ENCODE peak calls at places on chromosomes 1 and 21, in four cellular contexts. One of them, this sample, is unnamed.

GRCh38 chr1:93690921-93691789 is 9.5 kb upstream of the BCAR3 start:
- DNase-seq in cardiac fibroblast: no peak
- DNase-seq in GM18507: no peak
- DNase-seq in cardiac muscle cell: no peak
- DNase-seq in this sample: no peak

GRCh38 chr1:27428316-27429028 is 36.0 kb downstream of the GPR3 start:
- DNase-seq in cardiac muscle cell: peak; percentile 42
- DNase-seq in cardiac fibroblast: no peak
- DNase-seq in GM18507: no peak
- DNase-seq in this sample: peak; percentile 41

GRCh38 chr1:207205613-207206009 is 101.6 kb downstream of the C4BPA start:
- DNase-seq in cardiac fibroblast: peak; percentile 34
- DNase-seq in cardiac muscle cell: peak; percentile 2
- DNase-seq in GM18507: no peak
- DNase-seq in this sample: no peak

GRCh38 chr1:229205854-229206253 is 65.1 kb upstream of the RAB4A start:
- DNase-seq in cardiac fibroblast: no peak
- DNase-seq in cardiac muscle cell: no peak
- DNase-seq in GM18507: no peak
- DNase-seq in this sample: no peak

GRCh38 chr1:36397378-36398230 is at the start of gene LSM10:
- DNase-seq in cardiac fibroblast: peak; percentile 94
- DNase-seq in GM18507: peak; percentile 89
- DNase-seq in cardiac muscle cell: peak; percentile 94
- DNase-seq in this sample: peak; percentile 97

GRCh38 chr1:171441278-171441677 is 44.1 kb upstream of the PRRC2C start:
- DNase-seq in cardiac fibroblast: peak; percentile 88
- DNase-seq in GM18507: no peak
- DNase-seq in cardiac muscle cell: peak; percentile 51
- DNase-seq in this sample: peak; percentile 85

GRCh38 chr1:36369472-36369871 is 16.3 kb downstream of the STK40 start:
- DNase-seq in cardiac fibroblast: no peak
- DNase-seq in cardiac muscle cell: no peak
- DNase-seq in GM18507: no peak
- DNase-seq in this sample: no peak

GRCh38 chr1:14894811-14895524 is 258.6 kb upstream of the TMEM51 start:
- DNase-seq in cardiac fibroblast: no peak
- DNase-seq in GM18507: no peak
- DNase-seq in cardiac muscle cell: no peak
- DNase-seq in this sample: no peak

GRCh38 chr1:247228133-247228532 is 27.7 kb upstream of the VN1R5 start:
- DNase-seq in GM18507: no peak
- DNase-seq in cardiac muscle cell: peak; percentile 25
- DNase-seq in cardiac fibroblast: peak; percentile 62
- DNase-seq in this sample: peak; percentile 26

GRCh38 chr1:21335750-21336168 is 45.5 kb upstream of the ECE1 start:
- DNase-seq in cardiac fibroblast: no peak
- DNase-seq in cardiac muscle cell: no peak
- DNase-seq in GM18507: no peak
- DNase-seq in this sample: no peak

GRCh38 chr21:38988211-38989096 is 182.7 kb downstream of the ETS2 start:
- DNase-seq in cardiac fibroblast: no peak
- DNase-seq in GM18507: no peak
- DNase-seq in cardiac muscle cell: no peak
- DNase-seq in this sample: peak; percentile 80

GRCh38 chr1:214514032-214514818 is 37.2 kb downstream of the PTPN14 start:
- DNase-seq in cardiac muscle cell: peak; percentile 39
- DNase-seq in GM18507: no peak
- DNase-seq in cardiac fibroblast: peak; percentile 53
- DNase-seq in this sample: peak; percentile 46

GRCh38 chr1:101086783-101087182 is 61.2 kb upstream of the DPH5 start:
- DNase-seq in cardiac fibroblast: no peak
- DNase-seq in cardiac muscle cell: no peak
- DNase-seq in GM18507: no peak
- DNase-seq in this sample: peak; percentile 21

GRCh38 chr21:34190576-34191301 is 117.4 kb downstream of the MRPS6 start:
- DNase-seq in cardiac fibroblast: no peak
- DNase-seq in cardiac muscle cell: no peak
- DNase-seq in GM18507: no peak
- DNase-seq in this sample: peak; percentile 44

GRCh38 chr21:46056450-46056903 is 41.4 kb upstream of the COL6A2 start:
- DNase-seq in GM18507: no peak
- DNase-seq in cardiac muscle cell: peak; percentile 97
- DNase-seq in cardiac fibroblast: peak; percentile 88
- DNase-seq in this sample: peak; percentile 93

GRCh38 chr1:58964880-58965279 is 181.0 kb upstream of the JUN start:
- DNase-seq in GM18507: no peak
- DNase-seq in cardiac muscle cell: peak; percentile 56
- DNase-seq in cardiac fibroblast: peak; percentile 59
- DNase-seq in this sample: peak; percentile 83

GRCh38 chr1:154808909-154809262 is 61.2 kb downstream of the KCNN3 start:
- DNase-seq in GM18507: no peak
- DNase-seq in cardiac fibroblast: no peak
- DNase-seq in cardiac muscle cell: no peak
- DNase-seq in this sample: no peak

GRCh38 chr1:31815752-31816484 is at the start of gene SPOCD1:
- DNase-seq in GM18507: peak; percentile 50
- DNase-seq in cardiac muscle cell: peak; percentile 87
- DNase-seq in cardiac fibroblast: peak; percentile 90
- DNase-seq in this sample: peak; percentile 82

GRCh38 chr1:115906627-115907026 is 65.7 kb upstream of the NHLH2 start:
- DNase-seq in cardiac muscle cell: no peak
- DNase-seq in GM18507: no peak
- DNase-seq in cardiac fibroblast: no peak
- DNase-seq in this sample: no peak

GRCh38 chr1:60849401-60849800 is 233.0 kb upstream of the NFIA start:
- DNase-seq in cardiac fibroblast: no peak
- DNase-seq in cardiac muscle cell: no peak
- DNase-seq in GM18507: no peak
- DNase-seq in this sample: no peak

GRCh38 chr1:38071530-38072266 is 25.1 kb upstream of the POU3F1 start:
- DNase-seq in cardiac muscle cell: peak; percentile 63
- DNase-seq in cardiac fibroblast: peak; percentile 61
- DNase-seq in GM18507: no peak
- DNase-seq in this sample: peak; percentile 44

GRCh38 chr1:26028490-26028980 is 7.0 kb downstream of the EXTL1 start:
- DNase-seq in GM18507: no peak
- DNase-seq in cardiac fibroblast: no peak
- DNase-seq in cardiac muscle cell: no peak
- DNase-seq in this sample: no peak

GRCh38 chr1:42462828-42463763 is at the start of gene CCDC30:
- DNase-seq in cardiac muscle cell: peak; percentile 98
- DNase-seq in GM18507: peak; percentile 92
- DNase-seq in cardiac fibroblast: peak; percentile 99
- DNase-seq in this sample: peak; percentile 98

GRCh38 chr1:94978401-94978800 is 51.5 kb upstream of the CNN3 start:
- DNase-seq in cardiac fibroblast: no peak
- DNase-seq in GM18507: no peak
- DNase-seq in cardiac muscle cell: no peak
- DNase-seq in this sample: no peak

GRCh38 chr1:234597894-234598293 is 12.1 kb downstream of the IRF2BP2 start:
- DNase-seq in cardiac muscle cell: peak; percentile 69
- DNase-seq in GM18507: no peak
- DNase-seq in cardiac fibroblast: peak; percentile 77
- DNase-seq in this sample: peak; percentile 69

GRCh38 chr1:5939268-5940060 is 52.8 kb downstream of the NPHP4 start:
- DNase-seq in cardiac fibroblast: no peak
- DNase-seq in GM18507: no peak
- DNase-seq in cardiac muscle cell: no peak
- DNase-seq in this sample: no peak

GRCh38 chr1:205257735-205258134 is 30.0 kb downstream of the TMCC2 start:
- DNase-seq in cardiac muscle cell: no peak
- DNase-seq in GM18507: no peak
- DNase-seq in cardiac fibroblast: no peak
- DNase-seq in this sample: no peak

GRCh38 chr1:24705260-24706073 is 39.8 kb upstream of the CLIC4 start:
- DNase-seq in GM18507: no peak
- DNase-seq in cardiac fibroblast: peak; percentile 97
- DNase-seq in cardiac muscle cell: peak; percentile 98
- DNase-seq in this sample: peak; percentile 89

GRCh38 chr1:15347182-15347581 is 62.5 kb upstream of the EFHD2 start:
- DNase-seq in cardiac muscle cell: no peak
- DNase-seq in GM18507: no peak
- DNase-seq in cardiac fibroblast: no peak
- DNase-seq in this sample: no peak

GRCh38 chr1:156435551-156436318 is 64.8 kb downstream of the MEF2D start:
- DNase-seq in cardiac fibroblast: no peak
- DNase-seq in GM18507: no peak
- DNase-seq in cardiac muscle cell: peak; percentile 25
- DNase-seq in this sample: no peak

GRCh38 chr1:30902653-30903290 is 5.8 kb downstream of the SDC3 start:
- DNase-seq in cardiac fibroblast: no peak
- DNase-seq in cardiac muscle cell: no peak
- DNase-seq in GM18507: no peak
- DNase-seq in this sample: no peak

GRCh38 chr1:94098585-94099111 is 22.3 kb downstream of the ABCA4 start:
- DNase-seq in cardiac fibroblast: no peak
- DNase-seq in GM18507: no peak
- DNase-seq in cardiac muscle cell: no peak
- DNase-seq in this sample: no peak

This sample was measured in fibroblast of villous mesenchyme.